ENCODE peak calls at places on chromosomes 1 and 21, in five cellular contexts. O is HCT116, M is endodermal cell, J is aorta, A is uterus. W is an unnamed sample. For H3K27me3 and H3K9me3, the result is how much of the 10 kb centered on the place peaks cover.

GRCh38 chr1:17582124-17582768 is 42.7 kb downstream of the ARHGEF10L start:
- DNase-seq in O (no peak), M (no peak), J (no peak), A (no peak), W (no peak)

GRCh38 chr1:21904725-21905520 is 32.2 kb downstream of the HSPG2 start:
- DNase-seq in O (peak), M (no peak), J (peak), A (peak), W (peak)

GRCh38 chr1:245094954-245095353 is 59.8 kb upstream of the KIF26B start:
- DNase-seq in O (no peak), M (no peak), J (no peak), A (no peak), W (peak)

GRCh38 chr1:243798726-243799125 is 51.3 kb downstream of the AKT3 start:
- DNase-seq in O (peak), M (no peak), J (no peak), A (no peak), W (no peak)

GRCh38 chr1:3669421-3669821 is 17.1 kb downstream of the TP73 start:
- DNase-seq in O (no peak), M (peak), J (peak), A (no peak), W (peak)

GRCh38 chr1:64343105-64343960 is 126.6 kb upstream of the CACHD1 start:
- DNase-seq in O (peak), M (peak), J (no peak), A (no peak), W (no peak)

GRCh38 chr1:89126602-89127001 is 688 bp upstream of the GBP2 start:
- DNase-seq in O (no peak), M (no peak), J (no peak), A (no peak), W (no peak)

GRCh38 chr1:51165540-51165939 is 63.5 kb downstream of the C1orf185 start:
- DNase-seq in O (no peak), M (no peak), J (no peak), A (no peak), W (no peak)

GRCh38 chr1:158118713-158119402 is 61.8 kb upstream of the CD1D start:
- DNase-seq in O (no peak), M (peak), J (no peak), A (no peak), W (no peak)

GRCh38 chr1:158121604-158122254 is 59.0 kb upstream of the CD1D start:
- DNase-seq in O (peak), M (peak), J (no peak), A (no peak), W (peak)

GRCh38 chr1:158117854-158118691 is 62.6 kb upstream of the CD1D start:
- DNase-seq in O (peak), M (peak), J (no peak), A (peak), W (peak)

GRCh38 chr1:158122823-158123390 is 57.8 kb upstream of the CD1D start:
- DNase-seq in O (no peak), M (no peak), J (no peak), A (no peak), W (no peak)

DNA sequence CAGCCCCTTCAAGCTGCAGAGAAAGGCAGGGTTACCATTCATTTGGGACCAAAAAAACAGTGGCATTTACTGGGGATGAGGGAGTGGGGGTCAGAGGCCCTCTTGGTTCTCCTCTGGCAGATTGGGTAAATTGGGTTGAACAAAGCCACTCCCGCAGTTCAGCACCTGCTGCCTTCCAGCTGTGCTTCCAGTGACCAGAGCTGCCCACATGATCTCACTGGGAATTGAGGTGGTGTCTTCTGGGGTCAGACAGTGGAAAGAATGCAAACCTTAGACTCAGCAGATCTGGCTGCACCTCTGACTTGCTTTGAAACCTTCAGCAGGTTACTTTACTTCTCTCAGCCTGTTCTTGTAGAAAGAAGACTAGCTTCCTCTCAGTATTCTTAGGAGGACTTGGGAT is 60.4 kb upstream of the CD1D start:
- DNase-seq in O (no peak), M (peak), J (no peak), A (no peak), W (no peak)
- H3K27me3 ChIP-seq in O (under half), M (under half), J (under half), A (under half), W (under half)

GRCh38 chr1:149997585-149998262 is 12.8 kb downstream of the OTUD7B start:
- DNase-seq in O (no peak), M (no peak), J (no peak), A (no peak), W (no peak)
- H3K4me3 ChIP-seq in O (no peak), M (no peak), J (no peak), A (no peak), W (no peak)

GRCh38 chr1:159441360-159441759 is 1.8 kb downstream of the OR10J1 start:
- DNase-seq in O (no peak), M (no peak), J (no peak), A (no peak), W (no peak)

GRCh38 chr1:159442428-159442827 is 2.9 kb downstream of the OR10J1 start:
- DNase-seq in O (no peak), M (no peak), J (no peak), A (no peak), W (no peak)

GRCh38 chr1:159436469-159436868 is 3.1 kb upstream of the OR10J1 start:
- DNase-seq in O (no peak), M (no peak), J (no peak), A (no peak), W (no peak)

GRCh38 chr1:159443063-159443750 is 3.7 kb downstream of the OR10J1 start:
- DNase-seq in O (no peak), M (no peak), J (no peak), A (no peak), W (no peak)

GRCh38 chr1:159439422-159439821 is at the start of gene OR10J1:
- DNase-seq in O (no peak), M (no peak), J (no peak), A (no peak), W (no peak)
- H3K9me3 ChIP-seq in O (under half), M (under half), J (under half), A (under half), W (under half)

GRCh38 chr21:36696390-36696639 is 2.6 kb upstream of the SIM2 start:
- DNase-seq in O (no peak), M (peak), J (no peak), A (no peak), W (no peak)

GRCh38 chr21:36698160-36699025 is 522 bp upstream of the SIM2 start:
- DNase-seq in O (peak), M (peak), J (peak), A (no peak), W (no peak)

GRCh38 chr21:36697473-36698159 is 1.3 kb upstream of the SIM2 start:
- DNase-seq in O (no peak), M (peak), J (peak), A (no peak), W (no peak)

GRCh38 chr21:36695671-36696389 is 3.1 kb upstream of the SIM2 start:
- DNase-seq in O (no peak), M (peak), J (no peak), A (no peak), W (no peak)

DNA sequence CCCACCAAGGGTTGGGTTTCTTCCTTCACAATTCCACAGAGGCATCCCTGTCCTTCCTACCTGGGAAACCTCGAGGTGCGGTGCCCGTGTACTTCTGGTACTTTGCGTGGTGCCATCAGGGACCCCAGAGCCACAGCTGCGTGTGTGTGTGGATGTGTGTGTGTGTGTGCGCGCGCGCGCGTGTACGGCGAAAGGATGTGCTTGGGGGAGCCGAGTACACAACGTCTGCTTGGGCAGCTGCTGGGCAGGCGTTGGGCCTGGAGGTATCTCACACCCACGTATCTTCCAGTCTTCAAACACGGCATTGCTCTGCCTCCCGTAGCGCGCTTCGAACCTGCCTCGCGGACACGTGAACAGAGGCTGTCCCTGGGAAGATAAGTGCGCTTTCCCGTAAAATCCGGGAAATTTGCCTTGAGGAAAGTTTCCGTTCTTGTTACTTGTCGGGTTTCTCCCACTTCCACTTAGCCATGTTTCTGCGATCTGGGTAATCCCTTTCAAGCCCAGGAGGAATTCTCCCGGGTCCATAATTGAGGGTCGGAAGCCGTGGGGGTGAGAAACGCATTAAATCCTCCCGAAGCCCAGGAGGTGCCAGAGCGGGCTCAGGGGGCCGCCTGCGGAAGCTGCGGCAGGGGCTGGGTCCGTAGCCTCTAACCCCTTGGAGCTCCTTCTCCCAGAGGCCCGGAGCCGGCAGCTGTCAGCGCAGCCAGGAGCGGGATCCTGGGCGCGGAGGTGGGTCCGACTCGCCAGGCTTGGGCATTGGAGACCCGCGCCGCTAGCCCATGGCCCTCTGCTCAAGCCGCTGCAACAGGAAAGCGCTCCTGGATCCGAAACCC is 2.1 kb upstream of the SIM2 start:
- DNase-seq in O (no peak), M (peak), J (peak), A (no peak), W (no peak)
- H3K27me3 ChIP-seq in O (under half), M (half or more), J (under half), A (half or more), W (under half)

GRCh38 chr1:28296401-28297220 is 32.2 kb upstream of the MED18 start:
- DNase-seq in O (no peak), M (peak), J (no peak), A (peak), W (peak)
- H3K4me3 ChIP-seq in O (no peak), M (peak), J (no peak), A (no peak), W (no peak)

GRCh38 chr21:19695796-19696195 is 1292.2 kb upstream of the TMPRSS15 start:
- DNase-seq in O (no peak), M (no peak), J (no peak), A (no peak), W (no peak)
- H3K9me3 ChIP-seq in O (under half), M (under half), J (under half), A (under half), W (under half)